ENCODE peak calls at places on chromosome 4, in six cellular contexts. One of them, this sample, is unnamed.

GRCh38 chr4:61210186-61210939 is 10.2 kb downstream of the ADGRL3 start:
- DNase-seq in activated CD4-positive, alpha-beta T cell treated with anti-CD3 and anti-CD28 coated beads, Interleukin-2, amount 50 U/mL, for 24 hours: no peak
- DNase-seq in NCI-H446 treated with DMSO at 0.1 percent for 48 hours: peak
- DNase-seq in cardiac fibroblast: peak
- DNase-seq in A549: no peak
- DNase-seq in iris pigment epithelial cell: no peak
- DNase-seq in this sample: no peak

GRCh38 chr4:24913099-24913445 is 230 bp upstream of the CCDC149 start:
- DNase-seq in activated CD4-positive, alpha-beta T cell treated with anti-CD3 and anti-CD28 coated beads, Interleukin-2, amount 50 U/mL, for 24 hours: no peak
- DNase-seq in NCI-H446 treated with DMSO at 0.1 percent for 48 hours: no peak
- DNase-seq in cardiac fibroblast: no peak
- DNase-seq in A549: peak
- DNase-seq in iris pigment epithelial cell: no peak
- DNase-seq in this sample: no peak

GRCh38 chr4:126768338-126768737 is 864.4 kb upstream of the INTU start:
- DNase-seq in activated CD4-positive, alpha-beta T cell treated with anti-CD3 and anti-CD28 coated beads, Interleukin-2, amount 50 U/mL, for 24 hours: no peak
- DNase-seq in NCI-H446 treated with DMSO at 0.1 percent for 48 hours: no peak
- DNase-seq in cardiac fibroblast: no peak
- DNase-seq in A549: no peak
- DNase-seq in iris pigment epithelial cell: no peak
- DNase-seq in this sample: no peak

GRCh38 chr4:103171006-103171405 is 27.1 kb downstream of the CENPE start:
- DNase-seq in activated CD4-positive, alpha-beta T cell treated with anti-CD3 and anti-CD28 coated beads, Interleukin-2, amount 50 U/mL, for 24 hours: no peak
- DNase-seq in NCI-H446 treated with DMSO at 0.1 percent for 48 hours: no peak
- DNase-seq in cardiac fibroblast: peak
- DNase-seq in A549: no peak
- DNase-seq in iris pigment epithelial cell: peak
- DNase-seq in this sample: no peak

GRCh38 chr4:85147481-85148076 is 181.1 kb upstream of the WDFY3 start:
- DNase-seq in activated CD4-positive, alpha-beta T cell treated with anti-CD3 and anti-CD28 coated beads, Interleukin-2, amount 50 U/mL, for 24 hours: no peak
- DNase-seq in NCI-H446 treated with DMSO at 0.1 percent for 48 hours: peak
- DNase-seq in cardiac fibroblast: peak
- DNase-seq in A549: peak
- DNase-seq in iris pigment epithelial cell: peak
- DNase-seq in this sample: peak

GRCh38 chr4:98030059-98030458 is 113.2 kb downstream of the STPG2 start:
- DNase-seq in activated CD4-positive, alpha-beta T cell treated with anti-CD3 and anti-CD28 coated beads, Interleukin-2, amount 50 U/mL, for 24 hours: no peak
- DNase-seq in NCI-H446 treated with DMSO at 0.1 percent for 48 hours: no peak
- DNase-seq in cardiac fibroblast: no peak
- DNase-seq in A549: no peak
- DNase-seq in iris pigment epithelial cell: no peak
- DNase-seq in this sample: no peak

GRCh38 chr4:110618091-110619000 is 4.5 kb downstream of the PITX2 start:
- DNase-seq in activated CD4-positive, alpha-beta T cell treated with anti-CD3 and anti-CD28 coated beads, Interleukin-2, amount 50 U/mL, for 24 hours: no peak
- DNase-seq in NCI-H446 treated with DMSO at 0.1 percent for 48 hours: no peak
- DNase-seq in cardiac fibroblast: no peak
- DNase-seq in A549: no peak
- DNase-seq in iris pigment epithelial cell: peak
- DNase-seq in this sample: no peak

GRCh38 chr4:2363056-2363719 is 55.3 kb downstream of the ZFYVE28 start:
- DNase-seq in activated CD4-positive, alpha-beta T cell treated with anti-CD3 and anti-CD28 coated beads, Interleukin-2, amount 50 U/mL, for 24 hours: no peak
- DNase-seq in NCI-H446 treated with DMSO at 0.1 percent for 48 hours: no peak
- DNase-seq in cardiac fibroblast: no peak
- DNase-seq in A549: no peak
- DNase-seq in iris pigment epithelial cell: no peak
- DNase-seq in this sample: no peak

GRCh38 chr4:120723986-120724385 is 198.5 kb downstream of the PRDM5 start:
- DNase-seq in activated CD4-positive, alpha-beta T cell treated with anti-CD3 and anti-CD28 coated beads, Interleukin-2, amount 50 U/mL, for 24 hours: no peak
- DNase-seq in NCI-H446 treated with DMSO at 0.1 percent for 48 hours: no peak
- DNase-seq in cardiac fibroblast: peak
- DNase-seq in A549: no peak
- DNase-seq in iris pigment epithelial cell: no peak
- DNase-seq in this sample: no peak

GRCh38 chr4:22324422-22324821 is 191.4 kb downstream of the ADGRA3 start:
- DNase-seq in activated CD4-positive, alpha-beta T cell treated with anti-CD3 and anti-CD28 coated beads, Interleukin-2, amount 50 U/mL, for 24 hours: no peak
- DNase-seq in NCI-H446 treated with DMSO at 0.1 percent for 48 hours: no peak
- DNase-seq in cardiac fibroblast: no peak
- DNase-seq in A549: no peak
- DNase-seq in iris pigment epithelial cell: no peak
- DNase-seq in this sample: no peak

GRCh38 chr4:62196338-62196737 is 996.2 kb downstream of the ADGRL3 start:
- DNase-seq in activated CD4-positive, alpha-beta T cell treated with anti-CD3 and anti-CD28 coated beads, Interleukin-2, amount 50 U/mL, for 24 hours: no peak
- DNase-seq in NCI-H446 treated with DMSO at 0.1 percent for 48 hours: no peak
- DNase-seq in cardiac fibroblast: no peak
- DNase-seq in A549: no peak
- DNase-seq in iris pigment epithelial cell: no peak
- DNase-seq in this sample: no peak

GRCh38 chr4:152735302-152735917 is 44.1 kb downstream of the TIGD4 start:
- DNase-seq in activated CD4-positive, alpha-beta T cell treated with anti-CD3 and anti-CD28 coated beads, Interleukin-2, amount 50 U/mL, for 24 hours: no peak
- DNase-seq in NCI-H446 treated with DMSO at 0.1 percent for 48 hours: no peak
- DNase-seq in cardiac fibroblast: peak
- DNase-seq in A549: peak
- DNase-seq in iris pigment epithelial cell: peak
- DNase-seq in this sample: no peak

GRCh38 chr4:109953556-109953955 is 40.9 kb downstream of the EGF start:
- DNase-seq in activated CD4-positive, alpha-beta T cell treated with anti-CD3 and anti-CD28 coated beads, Interleukin-2, amount 50 U/mL, for 24 hours: no peak
- DNase-seq in NCI-H446 treated with DMSO at 0.1 percent for 48 hours: no peak
- DNase-seq in cardiac fibroblast: no peak
- DNase-seq in A549: no peak
- DNase-seq in iris pigment epithelial cell: no peak
- DNase-seq in this sample: no peak

GRCh38 chr4:101279377-101279871 is 67.9 kb downstream of the PPP3CA start:
- DNase-seq in activated CD4-positive, alpha-beta T cell treated with anti-CD3 and anti-CD28 coated beads, Interleukin-2, amount 50 U/mL, for 24 hours: no peak
- DNase-seq in NCI-H446 treated with DMSO at 0.1 percent for 48 hours: peak
- DNase-seq in cardiac fibroblast: peak
- DNase-seq in A549: peak
- DNase-seq in iris pigment epithelial cell: peak
- DNase-seq in this sample: no peak

GRCh38 chr4:128818442-128818841 is 8.9 kb downstream of the JADE1 start:
- DNase-seq in activated CD4-positive, alpha-beta T cell treated with anti-CD3 and anti-CD28 coated beads, Interleukin-2, amount 50 U/mL, for 24 hours: no peak
- DNase-seq in NCI-H446 treated with DMSO at 0.1 percent for 48 hours: no peak
- DNase-seq in cardiac fibroblast: no peak
- DNase-seq in A549: no peak
- DNase-seq in iris pigment epithelial cell: no peak
- DNase-seq in this sample: no peak

GRCh38 chr4:38566811-38567398 is 97.1 kb upstream of the KLF3 start:
- DNase-seq in activated CD4-positive, alpha-beta T cell treated with anti-CD3 and anti-CD28 coated beads, Interleukin-2, amount 50 U/mL, for 24 hours: no peak
- DNase-seq in NCI-H446 treated with DMSO at 0.1 percent for 48 hours: no peak
- DNase-seq in cardiac fibroblast: no peak
- DNase-seq in A549: no peak
- DNase-seq in iris pigment epithelial cell: no peak
- DNase-seq in this sample: no peak

GRCh38 chr4:163566257-163566656 is 71.8 kb downstream of the TMA16 start:
- DNase-seq in activated CD4-positive, alpha-beta T cell treated with anti-CD3 and anti-CD28 coated beads, Interleukin-2, amount 50 U/mL, for 24 hours: no peak
- DNase-seq in NCI-H446 treated with DMSO at 0.1 percent for 48 hours: no peak
- DNase-seq in cardiac fibroblast: no peak
- DNase-seq in A549: no peak
- DNase-seq in iris pigment epithelial cell: no peak
- DNase-seq in this sample: no peak

GRCh38 chr4:141860974-141861373 is 224.6 kb downstream of the IL15 start:
- DNase-seq in activated CD4-positive, alpha-beta T cell treated with anti-CD3 and anti-CD28 coated beads, Interleukin-2, amount 50 U/mL, for 24 hours: no peak
- DNase-seq in NCI-H446 treated with DMSO at 0.1 percent for 48 hours: no peak
- DNase-seq in cardiac fibroblast: no peak
- DNase-seq in A549: peak
- DNase-seq in iris pigment epithelial cell: no peak
- DNase-seq in this sample: no peak

GRCh38 chr4:61406677-61407076 is 206.6 kb downstream of the ADGRL3 start:
- DNase-seq in activated CD4-positive, alpha-beta T cell treated with anti-CD3 and anti-CD28 coated beads, Interleukin-2, amount 50 U/mL, for 24 hours: no peak
- DNase-seq in NCI-H446 treated with DMSO at 0.1 percent for 48 hours: no peak
- DNase-seq in cardiac fibroblast: no peak
- DNase-seq in A549: no peak
- DNase-seq in iris pigment epithelial cell: no peak
- DNase-seq in this sample: no peak

GRCh38 chr4:183860726-183861125 is 44.4 kb upstream of the STOX2 start:
- DNase-seq in activated CD4-positive, alpha-beta T cell treated with anti-CD3 and anti-CD28 coated beads, Interleukin-2, amount 50 U/mL, for 24 hours: no peak
- DNase-seq in NCI-H446 treated with DMSO at 0.1 percent for 48 hours: no peak
- DNase-seq in cardiac fibroblast: no peak
- DNase-seq in A549: no peak
- DNase-seq in iris pigment epithelial cell: no peak
- DNase-seq in this sample: no peak

GRCh38 chr4:89829470-89830138 is 7.4 kb downstream of the SNCA start:
- DNase-seq in activated CD4-positive, alpha-beta T cell treated with anti-CD3 and anti-CD28 coated beads, Interleukin-2, amount 50 U/mL, for 24 hours: no peak
- DNase-seq in NCI-H446 treated with DMSO at 0.1 percent for 48 hours: no peak
- DNase-seq in cardiac fibroblast: no peak
- DNase-seq in A549: no peak
- DNase-seq in iris pigment epithelial cell: peak
- DNase-seq in this sample: no peak

GRCh38 chr4:158090323-158090722 is 82.5 kb downstream of the GASK1B start:
- DNase-seq in activated CD4-positive, alpha-beta T cell treated with anti-CD3 and anti-CD28 coated beads, Interleukin-2, amount 50 U/mL, for 24 hours: no peak
- DNase-seq in NCI-H446 treated with DMSO at 0.1 percent for 48 hours: peak
- DNase-seq in cardiac fibroblast: peak
- DNase-seq in A549: no peak
- DNase-seq in iris pigment epithelial cell: peak
- DNase-seq in this sample: no peak

GRCh38 chr4:15521442-15522039 is 51.9 kb downstream of the CC2D2A start:
- DNase-seq in activated CD4-positive, alpha-beta T cell treated with anti-CD3 and anti-CD28 coated beads, Interleukin-2, amount 50 U/mL, for 24 hours: no peak
- DNase-seq in NCI-H446 treated with DMSO at 0.1 percent for 48 hours: no peak
- DNase-seq in cardiac fibroblast: no peak
- DNase-seq in A549: no peak
- DNase-seq in iris pigment epithelial cell: no peak
- DNase-seq in this sample: no peak

GRCh38 chr4:18020671-18021469 is 685 bp downstream of the LCORL start:
- DNase-seq in activated CD4-positive, alpha-beta T cell treated with anti-CD3 and anti-CD28 coated beads, Interleukin-2, amount 50 U/mL, for 24 hours: peak
- DNase-seq in NCI-H446 treated with DMSO at 0.1 percent for 48 hours: peak
- DNase-seq in cardiac fibroblast: peak
- DNase-seq in A549: peak
- DNase-seq in iris pigment epithelial cell: peak
- DNase-seq in this sample: no peak

GRCh38 chr4:56821394-56822263 is at the start of gene SPINK2:
- DNase-seq in activated CD4-positive, alpha-beta T cell treated with anti-CD3 and anti-CD28 coated beads, Interleukin-2, amount 50 U/mL, for 24 hours: peak
- DNase-seq in NCI-H446 treated with DMSO at 0.1 percent for 48 hours: no peak
- DNase-seq in cardiac fibroblast: no peak
- DNase-seq in A549: peak
- DNase-seq in iris pigment epithelial cell: no peak
- DNase-seq in this sample: no peak

GRCh38 chr4:85761803-85762202 is 286.9 kb downstream of the ARHGAP24 start:
- DNase-seq in activated CD4-positive, alpha-beta T cell treated with anti-CD3 and anti-CD28 coated beads, Interleukin-2, amount 50 U/mL, for 24 hours: no peak
- DNase-seq in NCI-H446 treated with DMSO at 0.1 percent for 48 hours: no peak
- DNase-seq in cardiac fibroblast: peak
- DNase-seq in A549: no peak
- DNase-seq in iris pigment epithelial cell: peak
- DNase-seq in this sample: no peak

GRCh38 chr4:183241322-183241640 is 78.8 kb downstream of the CLDN22 start:
- DNase-seq in activated CD4-positive, alpha-beta T cell treated with anti-CD3 and anti-CD28 coated beads, Interleukin-2, amount 50 U/mL, for 24 hours: no peak
- DNase-seq in NCI-H446 treated with DMSO at 0.1 percent for 48 hours: no peak
- DNase-seq in cardiac fibroblast: peak
- DNase-seq in A549: peak
- DNase-seq in iris pigment epithelial cell: peak
- DNase-seq in this sample: peak

GRCh38 chr4:152259866-152260265 is 276.0 kb downstream of the FBXW7 start:
- DNase-seq in activated CD4-positive, alpha-beta T cell treated with anti-CD3 and anti-CD28 coated beads, Interleukin-2, amount 50 U/mL, for 24 hours: no peak
- DNase-seq in NCI-H446 treated with DMSO at 0.1 percent for 48 hours: no peak
- DNase-seq in cardiac fibroblast: peak
- DNase-seq in A549: no peak
- DNase-seq in iris pigment epithelial cell: peak
- DNase-seq in this sample: no peak

GRCh38 chr4:154916068-154916467 is 135.0 kb downstream of the RBM46 start:
- DNase-seq in activated CD4-positive, alpha-beta T cell treated with anti-CD3 and anti-CD28 coated beads, Interleukin-2, amount 50 U/mL, for 24 hours: no peak
- DNase-seq in NCI-H446 treated with DMSO at 0.1 percent for 48 hours: no peak
- DNase-seq in cardiac fibroblast: no peak
- DNase-seq in A549: no peak
- DNase-seq in iris pigment epithelial cell: no peak
- DNase-seq in this sample: no peak

GRCh38 chr4:151876411-151876988 is 115.7 kb upstream of the GATB start:
- DNase-seq in activated CD4-positive, alpha-beta T cell treated with anti-CD3 and anti-CD28 coated beads, Interleukin-2, amount 50 U/mL, for 24 hours: no peak
- DNase-seq in NCI-H446 treated with DMSO at 0.1 percent for 48 hours: no peak
- DNase-seq in cardiac fibroblast: no peak
- DNase-seq in A549: no peak
- DNase-seq in iris pigment epithelial cell: no peak
- DNase-seq in this sample: no peak

GRCh38 chr4:40856836-40857362 is 107.1 kb downstream of the NSUN7 start:
- DNase-seq in activated CD4-positive, alpha-beta T cell treated with anti-CD3 and anti-CD28 coated beads, Interleukin-2, amount 50 U/mL, for 24 hours: peak
- DNase-seq in NCI-H446 treated with DMSO at 0.1 percent for 48 hours: no peak
- DNase-seq in cardiac fibroblast: peak
- DNase-seq in A549: peak
- DNase-seq in iris pigment epithelial cell: peak
- DNase-seq in this sample: no peak

GRCh38 chr4:10289534-10289899 is 167.7 kb downstream of the ZNF518B start:
- DNase-seq in activated CD4-positive, alpha-beta T cell treated with anti-CD3 and anti-CD28 coated beads, Interleukin-2, amount 50 U/mL, for 24 hours: no peak
- DNase-seq in NCI-H446 treated with DMSO at 0.1 percent for 48 hours: no peak
- DNase-seq in cardiac fibroblast: no peak
- DNase-seq in A549: no peak
- DNase-seq in iris pigment epithelial cell: no peak
- DNase-seq in this sample: no peak

GRCh38 chr4:26874110-26874509 is 13.5 kb downstream of the STIM2 start:
- DNase-seq in activated CD4-positive, alpha-beta T cell treated with anti-CD3 and anti-CD28 coated beads, Interleukin-2, amount 50 U/mL, for 24 hours: no peak
- DNase-seq in NCI-H446 treated with DMSO at 0.1 percent for 48 hours: no peak
- DNase-seq in cardiac fibroblast: no peak
- DNase-seq in A549: no peak
- DNase-seq in iris pigment epithelial cell: no peak
- DNase-seq in this sample: no peak

GRCh38 chr4:186554485-186554884 is 882 bp downstream of the MTNR1A start:
- DNase-seq in activated CD4-positive, alpha-beta T cell treated with anti-CD3 and anti-CD28 coated beads, Interleukin-2, amount 50 U/mL, for 24 hours: no peak
- DNase-seq in NCI-H446 treated with DMSO at 0.1 percent for 48 hours: no peak
- DNase-seq in cardiac fibroblast: peak
- DNase-seq in A549: peak
- DNase-seq in iris pigment epithelial cell: peak
- DNase-seq in this sample: no peak

GRCh38 chr4:3416821-3417221 is 24.9 kb upstream of the HGFAC start:
- DNase-seq in activated CD4-positive, alpha-beta T cell treated with anti-CD3 and anti-CD28 coated beads, Interleukin-2, amount 50 U/mL, for 24 hours: no peak
- DNase-seq in NCI-H446 treated with DMSO at 0.1 percent for 48 hours: no peak
- DNase-seq in cardiac fibroblast: no peak
- DNase-seq in A549: no peak
- DNase-seq in iris pigment epithelial cell: no peak
- DNase-seq in this sample: no peak

This sample was measured in PC-9.